ENCODE peak calls at places on chromosomes 5 and 9, in five cellular contexts. One of them, this sample, is unnamed. For H3K9me3, the result is how much of the 10 kb centered on the place peaks cover.

GRCh38 chr5:58466939-58467338 is 7.1 kb upstream of the PLK2 start:
- DNase-seq in PC-9: no peak
- DNase-seq in tibial artery: no peak
- DNase-seq in esophagus squamous epithelium: no peak
- DNase-seq in body of pancreas: no peak
- DNase-seq in this sample: no peak

GRCh38 chr5:154967419-154968024 is 26.6 kb downstream of the MRPL22 start:
- DNase-seq in PC-9: no peak
- DNase-seq in body of pancreas: no peak
- DNase-seq in esophagus squamous epithelium: no peak
- DNase-seq in tibial artery: no peak
- DNase-seq in this sample: no peak

GRCh38 chr9:127884427-127884911 is 7.0 kb upstream of the AK1 start:
- DNase-seq in tibial artery: peak
- DNase-seq in body of pancreas: peak
- DNase-seq in PC-9: no peak
- DNase-seq in esophagus squamous epithelium: no peak
- DNase-seq in this sample: no peak

GRCh38 chr5:10334830-10335229 is 18.7 kb upstream of the MARCHF6 start:
- DNase-seq in PC-9: no peak
- DNase-seq in esophagus squamous epithelium: no peak
- DNase-seq in tibial artery: no peak
- DNase-seq in body of pancreas: no peak
- DNase-seq in this sample: no peak

GRCh38 chr9:14211564-14211963 is 102.4 kb downstream of the NFIB start:
- DNase-seq in body of pancreas: no peak
- DNase-seq in PC-9: no peak
- DNase-seq in esophagus squamous epithelium: no peak
- DNase-seq in tibial artery: no peak
- DNase-seq in this sample: no peak

GRCh38 chr5:138611295-138612220 is 36.4 kb upstream of the HSPA9 start:
- DNase-seq in body of pancreas: peak
- DNase-seq in PC-9: peak
- DNase-seq in esophagus squamous epithelium: no peak
- DNase-seq in tibial artery: no peak
- DNase-seq in this sample: no peak

GRCh38 chr9:69122391-69123141 is 51.5 kb upstream of the TJP2 start:
- DNase-seq in PC-9: peak
- DNase-seq in body of pancreas: peak
- DNase-seq in esophagus squamous epithelium: no peak
- DNase-seq in tibial artery: no peak
- DNase-seq in this sample: peak

GRCh38 chr9:91864372-91864771 is 85.7 kb downstream of the ROR2 start:
- DNase-seq in tibial artery: no peak
- DNase-seq in body of pancreas: no peak
- DNase-seq in esophagus squamous epithelium: no peak
- DNase-seq in PC-9: no peak
- DNase-seq in this sample: no peak

GRCh38 chr9:17222932-17223331 is 88.1 kb downstream of the CNTLN start:
- DNase-seq in esophagus squamous epithelium: no peak
- DNase-seq in PC-9: no peak
- DNase-seq in body of pancreas: no peak
- DNase-seq in tibial artery: no peak
- DNase-seq in this sample: no peak

GRCh38 chr5:136030956-136031611 is 2.3 kb downstream of the TGFBI start:
- DNase-seq in PC-9: no peak
- DNase-seq in tibial artery: no peak
- DNase-seq in esophagus squamous epithelium: no peak
- DNase-seq in body of pancreas: no peak
- DNase-seq in this sample: no peak

GRCh38 chr5:68007446-68007845 is 208.1 kb upstream of the PIK3R1 start:
- DNase-seq in tibial artery: peak
- DNase-seq in PC-9: no peak
- DNase-seq in esophagus squamous epithelium: no peak
- DNase-seq in body of pancreas: peak
- DNase-seq in this sample: no peak

GRCh38 chr5:59097116-59097515 is 514.2 kb downstream of the RAB3C start:
- DNase-seq in tibial artery: no peak
- DNase-seq in PC-9: no peak
- DNase-seq in body of pancreas: no peak
- DNase-seq in esophagus squamous epithelium: no peak
- DNase-seq in this sample: no peak

GRCh38 chr9:130197386-130197785 is 25.2 kb downstream of the NCS1 start:
- DNase-seq in esophagus squamous epithelium: no peak
- DNase-seq in tibial artery: no peak
- DNase-seq in PC-9: no peak
- DNase-seq in body of pancreas: no peak
- DNase-seq in this sample: no peak

GRCh38 chr5:74798977-74799911 is 32.2 kb downstream of the NSA2 start:
- DNase-seq in esophagus squamous epithelium: no peak
- DNase-seq in PC-9: no peak
- DNase-seq in tibial artery: no peak
- DNase-seq in body of pancreas: no peak
- DNase-seq in this sample: no peak

GRCh38 chr9:117720555-117720954 is 16.4 kb downstream of the TLR4 start:
- DNase-seq in body of pancreas: no peak
- DNase-seq in PC-9: no peak
- DNase-seq in esophagus squamous epithelium: no peak
- DNase-seq in tibial artery: peak
- DNase-seq in this sample: peak

GRCh38 chr5:19608434-19608833 is 379.6 kb downstream of the CDH18 start:
- DNase-seq in PC-9: no peak
- DNase-seq in esophagus squamous epithelium: no peak
- DNase-seq in body of pancreas: no peak
- DNase-seq in tibial artery: no peak
- DNase-seq in this sample: no peak

GRCh38 chr5:159050408-159051091 is 49.2 kb downstream of the EBF1 start:
- DNase-seq in body of pancreas: no peak
- DNase-seq in esophagus squamous epithelium: no peak
- DNase-seq in PC-9: no peak
- DNase-seq in tibial artery: no peak
- DNase-seq in this sample: no peak

GRCh38 chr5:122014232-122014940 is 52.6 kb downstream of the SRFBP1 start:
- DNase-seq in tibial artery: no peak
- DNase-seq in esophagus squamous epithelium: no peak
- DNase-seq in body of pancreas: no peak
- DNase-seq in PC-9: no peak
- DNase-seq in this sample: no peak

GRCh38 chr5:73228052-73228451 is 55.1 kb downstream of the TMEM174 start:
- DNase-seq in PC-9: no peak
- DNase-seq in tibial artery: no peak
- DNase-seq in esophagus squamous epithelium: no peak
- DNase-seq in body of pancreas: no peak
- DNase-seq in this sample: no peak

GRCh38 chr5:151917931-151918330 is 6.7 kb downstream of the GLRA1 start:
- DNase-seq in body of pancreas: no peak
- DNase-seq in esophagus squamous epithelium: no peak
- DNase-seq in PC-9: no peak
- DNase-seq in tibial artery: no peak
- DNase-seq in this sample: no peak

GRCh38 chr9:78130004-78130403 is 98.4 kb upstream of the GNAQ start:
- DNase-seq in body of pancreas: peak
- DNase-seq in tibial artery: peak
- DNase-seq in PC-9: no peak
- DNase-seq in esophagus squamous epithelium: no peak
- DNase-seq in this sample: peak

GRCh38 chr5:113776832-113777525 is 263.5 kb downstream of the YTHDC2 start:
- DNase-seq in body of pancreas: peak
- DNase-seq in PC-9: no peak
- DNase-seq in esophagus squamous epithelium: no peak
- DNase-seq in tibial artery: no peak
- DNase-seq in this sample: no peak

GRCh38 chr9:91572811-91573210 is 149.2 kb upstream of the NFIL3 start:
- DNase-seq in body of pancreas: no peak
- DNase-seq in esophagus squamous epithelium: no peak
- DNase-seq in tibial artery: no peak
- DNase-seq in PC-9: no peak
- DNase-seq in this sample: no peak

GRCh38 chr9:128055222-128056040 is 11.7 kb downstream of the NAIF1 start:
- DNase-seq in esophagus squamous epithelium: no peak
- DNase-seq in tibial artery: peak
- DNase-seq in body of pancreas: peak
- DNase-seq in PC-9: no peak
- DNase-seq in this sample: no peak

GRCh38 chr5:158194561-158194961 is 335.6 kb upstream of the CLINT1 start:
- DNase-seq in body of pancreas: no peak
- DNase-seq in tibial artery: no peak
- DNase-seq in PC-9: no peak
- DNase-seq in esophagus squamous epithelium: no peak
- DNase-seq in this sample: no peak

GRCh38 chr5:98784411-98784810 is 10.9 kb downstream of the RGMB start:
- DNase-seq in tibial artery: no peak
- DNase-seq in PC-9: no peak
- DNase-seq in body of pancreas: no peak
- DNase-seq in esophagus squamous epithelium: no peak
- DNase-seq in this sample: no peak

GRCh38 chr5:98786178-98786853 is 12.9 kb downstream of the RGMB start:
- DNase-seq in PC-9: peak
- DNase-seq in esophagus squamous epithelium: no peak
- DNase-seq in tibial artery: no peak
- DNase-seq in body of pancreas: no peak
- DNase-seq in this sample: no peak

GRCh38 chr5:98789029-98789428 is 15.6 kb downstream of the RGMB start:
- DNase-seq in PC-9: no peak
- DNase-seq in tibial artery: no peak
- DNase-seq in esophagus squamous epithelium: no peak
- DNase-seq in body of pancreas: no peak
- DNase-seq in this sample: no peak

GRCh38 chr5:98785244-98785643 is 11.8 kb downstream of the RGMB start:
- DNase-seq in tibial artery: no peak
- DNase-seq in esophagus squamous epithelium: no peak
- DNase-seq in body of pancreas: no peak
- DNase-seq in PC-9: no peak
- DNase-seq in this sample: no peak

GRCh38 chr5:98787131-98787719 is 13.8 kb downstream of the RGMB start:
- DNase-seq in body of pancreas: no peak
- DNase-seq in PC-9: no peak
- DNase-seq in esophagus squamous epithelium: no peak
- DNase-seq in tibial artery: no peak
- DNase-seq in this sample: no peak
- TF ChIP-seq CTCF in body of pancreas: no peak
- TF ChIP-seq CTCF in PC-9: no peak
- TF ChIP-seq CTCF in esophagus squamous epithelium: peak
- TF ChIP-seq CTCF in tibial artery: no peak
- TF ChIP-seq CTCF in this sample: no peak

DNA sequence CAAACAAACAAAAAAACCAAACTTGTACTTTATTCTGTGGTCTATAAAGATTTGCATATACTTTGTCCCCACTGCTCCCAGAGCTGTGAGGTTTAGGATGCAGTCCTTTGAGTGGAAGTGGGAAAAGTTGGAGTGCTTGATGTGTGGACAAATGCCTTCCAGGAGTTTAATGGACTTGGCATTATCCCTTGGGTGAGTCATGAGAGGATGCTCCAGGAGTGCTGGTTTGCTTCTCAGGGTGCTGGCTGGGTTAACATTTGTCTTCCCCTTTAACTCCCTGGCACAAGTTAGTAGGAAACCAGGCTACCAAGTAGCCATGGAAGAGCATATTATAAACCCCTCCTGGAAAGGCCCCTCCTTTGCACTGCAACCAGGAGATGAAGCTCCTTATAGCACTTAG is 417.4 kb upstream of the RIOK2 start:
- DNase-seq in body of pancreas: no peak
- DNase-seq in tibial artery: no peak
- DNase-seq in esophagus squamous epithelium: no peak
- DNase-seq in PC-9: no peak
- DNase-seq in this sample: no peak
- H3K9me3 ChIP-seq in body of pancreas: under half
- H3K9me3 ChIP-seq in tibial artery: under half
- H3K9me3 ChIP-seq in esophagus squamous epithelium: under half
- H3K9me3 ChIP-seq in PC-9: under half
- H3K9me3 ChIP-seq in this sample: under half

GRCh38 chr5:142100307-142100706 is 8.3 kb upstream of the NDFIP1 start:
- DNase-seq in tibial artery: peak
- DNase-seq in body of pancreas: no peak
- DNase-seq in PC-9: no peak
- DNase-seq in esophagus squamous epithelium: no peak
- DNase-seq in this sample: peak

GRCh38 chr5:142106061-142106460 is 2.5 kb upstream of the NDFIP1 start:
- DNase-seq in body of pancreas: no peak
- DNase-seq in esophagus squamous epithelium: no peak
- DNase-seq in tibial artery: peak
- DNase-seq in PC-9: no peak
- DNase-seq in this sample: no peak

GRCh38 chr5:142104491-142104890 is 4.1 kb upstream of the NDFIP1 start:
- DNase-seq in PC-9: no peak
- DNase-seq in esophagus squamous epithelium: no peak
- DNase-seq in body of pancreas: no peak
- DNase-seq in tibial artery: no peak
- DNase-seq in this sample: no peak

GRCh38 chr5:142098275-142098674 is 10.3 kb upstream of the NDFIP1 start:
- DNase-seq in esophagus squamous epithelium: no peak
- DNase-seq in body of pancreas: no peak
- DNase-seq in tibial artery: no peak
- DNase-seq in PC-9: no peak
- DNase-seq in this sample: no peak

DNA sequence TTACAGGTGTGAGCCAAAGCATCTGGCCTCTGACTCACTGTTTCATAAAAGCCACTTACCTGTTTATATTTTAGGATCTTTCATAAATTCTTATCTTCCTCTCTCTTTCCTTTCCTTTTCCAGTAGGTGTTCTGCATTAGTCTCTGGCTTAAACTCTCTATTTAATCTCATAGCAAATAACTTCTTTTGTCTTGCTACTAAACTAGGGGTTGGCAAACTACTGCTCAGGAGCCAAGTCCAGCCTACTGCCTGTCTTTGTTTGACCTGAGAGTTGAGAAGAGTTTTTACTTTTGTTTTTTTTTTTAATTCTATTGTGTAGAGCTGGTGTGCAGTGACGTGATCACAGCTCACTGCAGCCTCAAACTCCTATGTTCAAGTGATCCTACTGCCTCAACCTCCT is 5.6 kb upstream of the NDFIP1 start:
- DNase-seq in esophagus squamous epithelium: no peak
- DNase-seq in PC-9: no peak
- DNase-seq in tibial artery: no peak
- DNase-seq in body of pancreas: no peak
- DNase-seq in this sample: no peak
- H3K27ac ChIP-seq in esophagus squamous epithelium: no peak
- H3K27ac ChIP-seq in PC-9: no peak
- H3K27ac ChIP-seq in tibial artery: no peak
- H3K27ac ChIP-seq in body of pancreas: no peak
- H3K27ac ChIP-seq in this sample: no peak

GRCh38 chr9:35476596-35476995 is 13.3 kb upstream of the RUSC2 start:
- DNase-seq in PC-9: no peak
- DNase-seq in body of pancreas: no peak
- DNase-seq in tibial artery: no peak
- DNase-seq in esophagus squamous epithelium: no peak
- DNase-seq in this sample: no peak

GRCh38 chr9:35470894-35471293 is 19.0 kb upstream of the RUSC2 start:
- DNase-seq in tibial artery: peak
- DNase-seq in body of pancreas: no peak
- DNase-seq in PC-9: peak
- DNase-seq in esophagus squamous epithelium: no peak
- DNase-seq in this sample: peak
- TF ChIP-seq CTCF in tibial artery: no peak
- TF ChIP-seq CTCF in body of pancreas: no peak
- TF ChIP-seq CTCF in PC-9: no peak
- TF ChIP-seq CTCF in esophagus squamous epithelium: no peak
- TF ChIP-seq CTCF in this sample: no peak

GRCh38 chr9:120923620-120924328 is 2.8 kb downstream of the TRAF1 start:
- DNase-seq in body of pancreas: no peak
- DNase-seq in esophagus squamous epithelium: no peak
- DNase-seq in tibial artery: no peak
- DNase-seq in PC-9: no peak
- DNase-seq in this sample: no peak
- H3K9me3 ChIP-seq in body of pancreas: under half
- H3K9me3 ChIP-seq in esophagus squamous epithelium: under half
- H3K9me3 ChIP-seq in tibial artery: under half
- H3K9me3 ChIP-seq in PC-9: under half
- H3K9me3 ChIP-seq in this sample: under half